ENCODE peak calls at places on chromosome 3, in six cellular contexts. One of them, this sample, is unnamed.

GRCh38 chr3:163622384-163622783 is 1455.9 kb downstream of the SI start:
- DNase-seq in caudate nucleus: no peak
- DNase-seq in prostate gland: no peak
- DNase-seq in ovary: no peak
- DNase-seq in tibial artery: no peak
- DNase-seq in brain microvascular endothelial cell: peak; percentile 52
- DNase-seq in this sample: no peak

GRCh38 chr3:156620260-156620659 is 54.1 kb upstream of the TIPARP start:
- DNase-seq in caudate nucleus: no peak
- DNase-seq in prostate gland: no peak
- DNase-seq in ovary: no peak
- DNase-seq in tibial artery: no peak
- DNase-seq in brain microvascular endothelial cell: peak; percentile 18
- DNase-seq in this sample: no peak

GRCh38 chr3:107143206-107143605 is 234.0 kb upstream of the CCDC54 start:
- DNase-seq in caudate nucleus: no peak
- DNase-seq in prostate gland: no peak
- DNase-seq in ovary: no peak
- DNase-seq in tibial artery: no peak
- DNase-seq in brain microvascular endothelial cell: no peak
- DNase-seq in this sample: no peak

GRCh38 chr3:102005551-102005950 is 156.2 kb downstream of the NFKBIZ start:
- DNase-seq in caudate nucleus: no peak
- DNase-seq in prostate gland: no peak
- DNase-seq in ovary: no peak
- DNase-seq in tibial artery: no peak
- DNase-seq in brain microvascular endothelial cell: no peak
- DNase-seq in this sample: no peak

GRCh38 chr3:126782554-126782953 is 78.5 kb downstream of the CHCHD6 start:
- DNase-seq in caudate nucleus: no peak
- DNase-seq in prostate gland: no peak
- DNase-seq in ovary: no peak
- DNase-seq in tibial artery: no peak
- DNase-seq in brain microvascular endothelial cell: peak; percentile 63
- DNase-seq in this sample: peak; percentile 95

GRCh38 chr3:68614087-68614486 is 318.3 kb downstream of the TAFA4 start:
- DNase-seq in caudate nucleus: no peak
- DNase-seq in prostate gland: no peak
- DNase-seq in ovary: no peak
- DNase-seq in tibial artery: no peak
- DNase-seq in brain microvascular endothelial cell: no peak
- DNase-seq in this sample: no peak

GRCh38 chr3:35651888-35652287 is 12.6 kb downstream of the ARPP21 start:
- DNase-seq in caudate nucleus: no peak
- DNase-seq in prostate gland: no peak
- DNase-seq in ovary: no peak
- DNase-seq in tibial artery: no peak
- DNase-seq in brain microvascular endothelial cell: peak; percentile 50
- DNase-seq in this sample: no peak

GRCh38 chr3:46020766-46021510 is 6.3 kb downstream of the XCR1 start:
- DNase-seq in caudate nucleus: no peak
- DNase-seq in prostate gland: no peak
- DNase-seq in ovary: no peak
- DNase-seq in tibial artery: no peak
- DNase-seq in brain microvascular endothelial cell: no peak
- DNase-seq in this sample: no peak

GRCh38 chr3:112539825-112540517 is 21.8 kb downstream of the ATG3 start:
- DNase-seq in caudate nucleus: no peak
- DNase-seq in prostate gland: no peak
- DNase-seq in ovary: no peak
- DNase-seq in tibial artery: no peak
- DNase-seq in brain microvascular endothelial cell: no peak
- DNase-seq in this sample: no peak

GRCh38 chr3:35070088-35070487 is 569.2 kb upstream of the ARPP21 start:
- DNase-seq in caudate nucleus: no peak
- DNase-seq in prostate gland: no peak
- DNase-seq in ovary: no peak
- DNase-seq in tibial artery: no peak
- DNase-seq in brain microvascular endothelial cell: no peak
- DNase-seq in this sample: no peak

GRCh38 chr3:120773932-120774331 is 31.4 kb downstream of the GTF2E1 start:
- DNase-seq in caudate nucleus: no peak
- DNase-seq in prostate gland: no peak
- DNase-seq in ovary: no peak
- DNase-seq in tibial artery: no peak
- DNase-seq in brain microvascular endothelial cell: peak; percentile 32
- DNase-seq in this sample: no peak

GRCh38 chr3:66041116-66041515 is 2.4 kb upstream of the MAGI1 start:
- DNase-seq in caudate nucleus: no peak
- DNase-seq in prostate gland: no peak
- DNase-seq in ovary: no peak
- DNase-seq in tibial artery: no peak
- DNase-seq in brain microvascular endothelial cell: no peak
- DNase-seq in this sample: no peak

GRCh38 chr3:45606991-45607712 is 12.6 kb downstream of the LIMD1 start:
- DNase-seq in caudate nucleus: no peak
- DNase-seq in prostate gland: no peak
- DNase-seq in ovary: peak; percentile 51
- DNase-seq in tibial artery: no peak
- DNase-seq in brain microvascular endothelial cell: no peak
- DNase-seq in this sample: no peak

GRCh38 chr3:119817964-119818363 is 36.1 kb downstream of the NR1I2 start:
- DNase-seq in caudate nucleus: no peak
- DNase-seq in prostate gland: no peak
- DNase-seq in ovary: no peak
- DNase-seq in tibial artery: no peak
- DNase-seq in brain microvascular endothelial cell: no peak
- DNase-seq in this sample: no peak

GRCh38 chr3:156181509-156181908 is 61.1 kb downstream of the KCNAB1 start:
- DNase-seq in caudate nucleus: no peak
- DNase-seq in prostate gland: no peak
- DNase-seq in ovary: no peak
- DNase-seq in tibial artery: no peak
- DNase-seq in brain microvascular endothelial cell: peak; percentile 56
- DNase-seq in this sample: peak; percentile 54

GRCh38 chr3:116734243-116734642 is 24.7 kb downstream of the TUSC7 start:
- DNase-seq in caudate nucleus: no peak
- DNase-seq in prostate gland: no peak
- DNase-seq in ovary: no peak
- DNase-seq in tibial artery: no peak
- DNase-seq in brain microvascular endothelial cell: no peak
- DNase-seq in this sample: no peak

GRCh38 chr3:23954144-23954543 is 9.1 kb downstream of the NR1D2 start:
- DNase-seq in caudate nucleus: no peak
- DNase-seq in prostate gland: no peak
- DNase-seq in ovary: no peak
- DNase-seq in tibial artery: no peak
- DNase-seq in brain microvascular endothelial cell: no peak
- DNase-seq in this sample: no peak

GRCh38 chr3:45861043-45861846 is 19.3 kb upstream of the LZTFL1 start:
- DNase-seq in caudate nucleus: no peak
- DNase-seq in prostate gland: no peak
- DNase-seq in ovary: no peak
- DNase-seq in tibial artery: no peak
- DNase-seq in brain microvascular endothelial cell: no peak
- DNase-seq in this sample: no peak

GRCh38 chr3:124850633-124851032 is 36.5 kb downstream of the ITGB5 start:
- DNase-seq in caudate nucleus: no peak
- DNase-seq in prostate gland: no peak
- DNase-seq in ovary: no peak
- DNase-seq in tibial artery: peak; percentile 69
- DNase-seq in brain microvascular endothelial cell: peak; percentile 78
- DNase-seq in this sample: no peak

GRCh38 chr3:48431224-48432029 is 1.5 kb upstream of the PLXNB1 start:
- DNase-seq in caudate nucleus: no peak
- DNase-seq in prostate gland: no peak
- DNase-seq in ovary: peak; percentile 17
- DNase-seq in tibial artery: peak; percentile 18
- DNase-seq in brain microvascular endothelial cell: no peak
- DNase-seq in this sample: no peak

GRCh38 chr3:45425237-45425933 is 37.0 kb downstream of the LARS2 start:
- DNase-seq in caudate nucleus: no peak
- DNase-seq in prostate gland: no peak
- DNase-seq in ovary: no peak
- DNase-seq in tibial artery: no peak
- DNase-seq in brain microvascular endothelial cell: no peak
- DNase-seq in this sample: no peak

GRCh38 chr3:172040976-172041963 is 1.9 kb downstream of the FNDC3B start:
- DNase-seq in caudate nucleus: no peak
- DNase-seq in prostate gland: peak; percentile 19
- DNase-seq in ovary: peak; percentile 44
- DNase-seq in tibial artery: peak; percentile 33
- DNase-seq in brain microvascular endothelial cell: peak; percentile 21
- DNase-seq in this sample: peak; percentile 59

GRCh38 chr3:195403841-195404408 is 38.9 kb downstream of the ACAP2 start:
- DNase-seq in caudate nucleus: no peak
- DNase-seq in prostate gland: no peak
- DNase-seq in ovary: no peak
- DNase-seq in tibial artery: no peak
- DNase-seq in brain microvascular endothelial cell: peak; percentile 42
- DNase-seq in this sample: no peak

GRCh38 chr3:141796436-141797166 is 33.4 kb downstream of the GRK7 start:
- DNase-seq in caudate nucleus: no peak
- DNase-seq in prostate gland: peak; percentile 6
- DNase-seq in ovary: no peak
- DNase-seq in tibial artery: no peak
- DNase-seq in brain microvascular endothelial cell: no peak
- DNase-seq in this sample: no peak

GRCh38 chr3:57544181-57545125 is at the start of gene DNAH12:
- DNase-seq in caudate nucleus: no peak
- DNase-seq in prostate gland: peak; percentile 43
- DNase-seq in ovary: peak; percentile 63
- DNase-seq in tibial artery: no peak
- DNase-seq in brain microvascular endothelial cell: no peak
- DNase-seq in this sample: no peak

DNA sequence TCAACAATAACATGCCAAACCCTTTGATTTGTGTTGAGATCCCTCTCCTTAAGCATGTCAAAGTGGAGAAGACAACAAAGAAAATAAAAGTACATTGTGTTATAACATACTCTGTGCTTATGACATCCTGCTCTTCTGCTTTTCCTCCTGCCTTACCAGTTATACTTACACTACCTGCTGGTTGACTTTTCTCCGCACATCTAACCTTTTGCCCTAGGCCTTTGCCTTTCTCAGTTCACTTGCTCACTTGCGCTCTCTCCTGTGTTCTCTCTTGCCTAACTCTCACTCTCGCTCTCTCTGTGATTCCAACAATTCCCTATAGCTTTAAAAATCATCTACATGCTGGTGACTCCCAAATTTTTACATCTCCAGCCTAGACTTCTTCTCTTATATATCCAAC is 5.7 kb downstream of the DNAH12 start:
- DNase-seq in caudate nucleus: no peak
- DNase-seq in prostate gland: no peak
- DNase-seq in ovary: no peak
- DNase-seq in tibial artery: no peak
- DNase-seq in brain microvascular endothelial cell: no peak
- DNase-seq in this sample: no peak
- H3K27ac ChIP-seq in caudate nucleus: no peak overlapping the region
- H3K27ac ChIP-seq in prostate gland: no peak overlapping the region
- H3K27ac ChIP-seq in ovary: no peak overlapping the region
- H3K27ac ChIP-seq in tibial artery: no peak overlapping the region
- H3K27ac ChIP-seq in brain microvascular endothelial cell: no peak overlapping the region
- H3K27ac ChIP-seq in this sample: no peak overlapping the region

DNA sequence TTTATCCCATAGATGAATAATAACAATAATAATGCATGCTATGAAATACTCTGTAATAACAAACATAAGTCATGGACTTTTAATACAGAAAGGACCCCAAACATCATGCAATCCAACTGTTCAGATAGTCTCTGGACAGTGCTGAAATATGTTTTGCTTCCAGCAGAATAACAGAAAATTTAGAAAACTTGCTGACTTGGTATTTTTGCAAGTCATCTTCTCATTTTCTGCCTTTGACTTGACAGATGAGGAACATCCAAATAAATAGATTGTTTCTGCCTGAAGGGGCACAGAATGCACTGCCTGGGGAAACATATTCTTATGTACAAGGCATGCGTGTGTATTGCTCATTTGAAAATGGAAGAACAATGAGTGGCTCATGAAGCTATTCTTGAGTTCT is 442.4 kb upstream of the GRM7 start:
- DNase-seq in caudate nucleus: no peak
- DNase-seq in prostate gland: no peak
- DNase-seq in ovary: no peak
- DNase-seq in tibial artery: no peak
- DNase-seq in brain microvascular endothelial cell: no peak
- DNase-seq in this sample: no peak
- H3K27ac ChIP-seq in caudate nucleus: no peak overlapping the region
- H3K27ac ChIP-seq in prostate gland: no peak overlapping the region
- H3K27ac ChIP-seq in ovary: no peak overlapping the region
- H3K27ac ChIP-seq in tibial artery: no peak overlapping the region
- H3K27ac ChIP-seq in brain microvascular endothelial cell: no peak overlapping the region
- H3K27ac ChIP-seq in this sample: no peak overlapping the region

GRCh38 chr3:97265237-97266005 is 451.0 kb downstream of the EPHA6 start:
- DNase-seq in caudate nucleus: no peak
- DNase-seq in prostate gland: no peak
- DNase-seq in ovary: no peak
- DNase-seq in tibial artery: no peak
- DNase-seq in brain microvascular endothelial cell: no peak
- DNase-seq in this sample: no peak

GRCh38 chr3:97264180-97264579 is 449.8 kb downstream of the EPHA6 start:
- DNase-seq in caudate nucleus: no peak
- DNase-seq in prostate gland: no peak
- DNase-seq in ovary: no peak
- DNase-seq in tibial artery: no peak
- DNase-seq in brain microvascular endothelial cell: no peak
- DNase-seq in this sample: no peak

GRCh38 chr3:97269202-97269601 is 454.8 kb downstream of the EPHA6 start:
- DNase-seq in caudate nucleus: no peak
- DNase-seq in prostate gland: no peak
- DNase-seq in ovary: no peak
- DNase-seq in tibial artery: no peak
- DNase-seq in brain microvascular endothelial cell: no peak
- DNase-seq in this sample: no peak
- H3K27ac ChIP-seq in caudate nucleus: no peak overlapping the region
- H3K27ac ChIP-seq in prostate gland: no peak overlapping the region
- H3K27ac ChIP-seq in ovary: no peak overlapping the region
- H3K27ac ChIP-seq in tibial artery: no peak overlapping the region
- H3K27ac ChIP-seq in brain microvascular endothelial cell: no peak overlapping the region
- H3K27ac ChIP-seq in this sample: no peak overlapping the region

GRCh38 chr3:86228106-86228505 is 762.8 kb downstream of the VGLL3 start:
- DNase-seq in caudate nucleus: no peak
- DNase-seq in prostate gland: no peak
- DNase-seq in ovary: no peak
- DNase-seq in tibial artery: no peak
- DNase-seq in brain microvascular endothelial cell: no peak
- DNase-seq in this sample: no peak
- H3K27ac ChIP-seq in caudate nucleus: no peak overlapping the region
- H3K27ac ChIP-seq in prostate gland: no peak overlapping the region
- H3K27ac ChIP-seq in ovary: no peak overlapping the region
- H3K27ac ChIP-seq in tibial artery: no peak overlapping the region
- H3K27ac ChIP-seq in brain microvascular endothelial cell: no peak overlapping the region
- H3K27ac ChIP-seq in this sample: no peak overlapping the region

GRCh38 chr3:184186902-184187207 is 856 bp downstream of the ABCF3 start:
- DNase-seq in caudate nucleus: no peak
- DNase-seq in prostate gland: no peak
- DNase-seq in ovary: no peak
- DNase-seq in tibial artery: no peak
- DNase-seq in brain microvascular endothelial cell: no peak
- DNase-seq in this sample: no peak
- H3K27ac ChIP-seq in caudate nucleus: no peak overlapping the region
- H3K27ac ChIP-seq in prostate gland: peak overlapping the region; percentile 79
- H3K27ac ChIP-seq in ovary: no peak overlapping the region
- H3K27ac ChIP-seq in tibial artery: peak overlapping the region; percentile 87
- H3K27ac ChIP-seq in brain microvascular endothelial cell: peak overlapping the region; percentile 71
- H3K27ac ChIP-seq in this sample: peak overlapping the region; percentile 93